ENCODE peak calls at places on chromosome 21, in four cellular contexts. One of them, this sample, is unnamed.

GRCh38 chr21:27694667-27695066 is 727.8 kb upstream of the ADAMTS5 start:
- DNase-seq in stimulated activated CD8-positive, alpha-beta memory T cell treated with anti-CD3 and anti-CD28 coated beads, Interleukin-4, amount 100 ng/mL, for 24 hours: no peak
- DNase-seq in RPMI8226: no peak
- DNase-seq in transverse colon: no peak
- DNase-seq in this sample: no peak

GRCh38 chr21:31902438-31902837 is 29.6 kb downstream of the HUNK start:
- DNase-seq in RPMI8226: no peak
- DNase-seq in stimulated activated CD8-positive, alpha-beta memory T cell treated with anti-CD3 and anti-CD28 coated beads, Interleukin-4, amount 100 ng/mL, for 24 hours: no peak
- DNase-seq in transverse colon: no peak
- DNase-seq in this sample: no peak

GRCh38 chr21:43644609-43645008 is 14.7 kb downstream of the HSF2BP start:
- DNase-seq in transverse colon: no peak
- DNase-seq in stimulated activated CD8-positive, alpha-beta memory T cell treated with anti-CD3 and anti-CD28 coated beads, Interleukin-4, amount 100 ng/mL, for 24 hours: no peak
- DNase-seq in RPMI8226: no peak
- DNase-seq in this sample: no peak

GRCh38 chr21:32359719-32360260 is 33.0 kb downstream of the URB1 start:
- DNase-seq in stimulated activated CD8-positive, alpha-beta memory T cell treated with anti-CD3 and anti-CD28 coated beads, Interleukin-4, amount 100 ng/mL, for 24 hours: no peak
- DNase-seq in transverse colon: no peak
- DNase-seq in RPMI8226: peak
- DNase-seq in this sample: no peak

GRCh38 chr21:17386498-17386897 is 126.3 kb upstream of the CXADR start:
- DNase-seq in RPMI8226: no peak
- DNase-seq in stimulated activated CD8-positive, alpha-beta memory T cell treated with anti-CD3 and anti-CD28 coated beads, Interleukin-4, amount 100 ng/mL, for 24 hours: no peak
- DNase-seq in transverse colon: no peak
- DNase-seq in this sample: no peak

GRCh38 chr21:45577806-45578801 is 35.9 kb upstream of the SLC19A1 start:
- DNase-seq in stimulated activated CD8-positive, alpha-beta memory T cell treated with anti-CD3 and anti-CD28 coated beads, Interleukin-4, amount 100 ng/mL, for 24 hours: no peak
- DNase-seq in RPMI8226: peak
- DNase-seq in transverse colon: no peak
- DNase-seq in this sample: no peak

GRCh38 chr21:45396620-45396995 is 8.4 kb upstream of the COL18A1 start:
- DNase-seq in transverse colon: no peak
- DNase-seq in stimulated activated CD8-positive, alpha-beta memory T cell treated with anti-CD3 and anti-CD28 coated beads, Interleukin-4, amount 100 ng/mL, for 24 hours: no peak
- DNase-seq in RPMI8226: no peak
- DNase-seq in this sample: no peak

GRCh38 chr21:42403611-42404231 is at the start of gene UBASH3A:
- DNase-seq in transverse colon: peak
- DNase-seq in stimulated activated CD8-positive, alpha-beta memory T cell treated with anti-CD3 and anti-CD28 coated beads, Interleukin-4, amount 100 ng/mL, for 24 hours: no peak
- DNase-seq in RPMI8226: no peak
- DNase-seq in this sample: no peak

GRCh38 chr21:46153259-46154154 is 1.9 kb downstream of the FTCD start:
- DNase-seq in RPMI8226: peak
- DNase-seq in transverse colon: peak
- DNase-seq in stimulated activated CD8-positive, alpha-beta memory T cell treated with anti-CD3 and anti-CD28 coated beads, Interleukin-4, amount 100 ng/mL, for 24 hours: no peak
- DNase-seq in this sample: no peak

GRCh38 chr21:42837421-42838211 is 41.7 kb downstream of the WDR4 start:
- DNase-seq in transverse colon: no peak
- DNase-seq in stimulated activated CD8-positive, alpha-beta memory T cell treated with anti-CD3 and anti-CD28 coated beads, Interleukin-4, amount 100 ng/mL, for 24 hours: no peak
- DNase-seq in RPMI8226: no peak
- DNase-seq in this sample: no peak

GRCh38 chr21:29670228-29670627 is 269.6 kb downstream of the GRIK1 start:
- DNase-seq in stimulated activated CD8-positive, alpha-beta memory T cell treated with anti-CD3 and anti-CD28 coated beads, Interleukin-4, amount 100 ng/mL, for 24 hours: no peak
- DNase-seq in RPMI8226: no peak
- DNase-seq in transverse colon: no peak
- DNase-seq in this sample: no peak

GRCh38 chr21:17368748-17369363 is 144.0 kb upstream of the CXADR start:
- DNase-seq in stimulated activated CD8-positive, alpha-beta memory T cell treated with anti-CD3 and anti-CD28 coated beads, Interleukin-4, amount 100 ng/mL, for 24 hours: no peak
- DNase-seq in transverse colon: no peak
- DNase-seq in RPMI8226: no peak
- DNase-seq in this sample: no peak

GRCh38 chr21:42048870-42049577 is 22.1 kb upstream of the UMODL1 start:
- DNase-seq in transverse colon: no peak
- DNase-seq in RPMI8226: no peak
- DNase-seq in stimulated activated CD8-positive, alpha-beta memory T cell treated with anti-CD3 and anti-CD28 coated beads, Interleukin-4, amount 100 ng/mL, for 24 hours: no peak
- DNase-seq in this sample: no peak

GRCh38 chr21:43988016-43988415 is 24.1 kb upstream of the TRAPPC10 start:
- DNase-seq in transverse colon: no peak
- DNase-seq in stimulated activated CD8-positive, alpha-beta memory T cell treated with anti-CD3 and anti-CD28 coated beads, Interleukin-4, amount 100 ng/mL, for 24 hours: no peak
- DNase-seq in RPMI8226: no peak
- DNase-seq in this sample: no peak

GRCh38 chr21:43192501-43193081 is 23.8 kb downstream of the CRYAA start:
- DNase-seq in transverse colon: no peak
- DNase-seq in RPMI8226: no peak
- DNase-seq in stimulated activated CD8-positive, alpha-beta memory T cell treated with anti-CD3 and anti-CD28 coated beads, Interleukin-4, amount 100 ng/mL, for 24 hours: no peak
- DNase-seq in this sample: no peak

This sample was measured in non-pigmented ciliary epithelial cell.